ENCODE peak calls at places on chromosomes 7 and 10, in nine cellular contexts. G is adrenal gland; L is activated CD4-positive, alpha-beta T cell treated with anti-CD3 and anti-CD28 coated beads, Interleukin-2, amount 50 U/mL, for 1 hour; Q is T-helper 22 cell; K is GDM1; V is WERI-Rb-1; I is spleen; U is cardiac fibroblast; P is ovary. J is an unnamed sample.

GRCh38 chr7:116354546-116355422 is 144.4 kb downstream of the TES start:
- DNase-seq in G (peak), L (no peak), Q (no peak), K (no peak), V (no peak), I (peak), U (peak), P (peak), J (no peak)

GRCh38 chr7:44122529-44122928 is 819 bp downstream of the POLD2 start:
- DNase-seq in G (no peak), L (no peak), Q (no peak), K (no peak), V (no peak), I (peak), U (no peak), P (no peak), J (no peak)

GRCh38 chr10:15370741-15371701 is at the start of gene FAM171A1:
- DNase-seq in G (peak), L (peak), Q (peak), K (no peak), V (peak), I (peak), U (peak), P (peak), J (no peak)

GRCh38 chr7:122137291-122138077 is 6.6 kb downstream of the AASS start:
- DNase-seq in G (no peak), L (no peak), Q (no peak), K (no peak), V (no peak), I (no peak), U (peak), P (no peak), J (no peak)

GRCh38 chr7:123888192-123888591 is 36.8 kb upstream of the SPAM1 start:
- DNase-seq in G (no peak), L (no peak), Q (no peak), K (no peak), V (no peak), I (no peak), U (no peak), P (no peak), J (no peak)

GRCh38 chr7:42154168-42154567 is 82.8 kb downstream of the GLI3 start:
- DNase-seq in G (no peak), L (no peak), Q (no peak), K (no peak), V (no peak), I (no peak), U (no peak), P (no peak), J (no peak)

GRCh38 chr7:98352621-98353020 is 48.3 kb downstream of the BAIAP2L1 start:
- DNase-seq in G (no peak), L (no peak), Q (no peak), K (no peak), V (no peak), I (no peak), U (peak), P (no peak), J (no peak)

GRCh38 chr7:29105191-29105590 is 41.1 kb downstream of the CPVL start:
- DNase-seq in G (no peak), L (no peak), Q (no peak), K (no peak), V (no peak), I (no peak), U (no peak), P (no peak), J (no peak)

GRCh38 chr10:93680414-93681047 is 21.9 kb downstream of the FRA10AC1 start:
- DNase-seq in G (no peak), L (no peak), Q (no peak), K (no peak), V (no peak), I (no peak), U (peak), P (no peak), J (peak)

GRCh38 chr7:82405291-82405690 is 38.3 kb downstream of the CACNA2D1 start:
- DNase-seq in G (no peak), L (no peak), Q (no peak), K (no peak), V (no peak), I (no peak), U (no peak), P (no peak), J (no peak)

GRCh38 chr7:128869138-128869943 is 6.7 kb downstream of the ATP6V1F start:
- DNase-seq in G (peak), L (peak), Q (no peak), K (no peak), V (peak), I (peak), U (peak), P (peak), J (no peak)

GRCh38 chr7:99910976-99911375 is 8.4 kb downstream of the TRIM4 start:
- DNase-seq in G (no peak), L (no peak), Q (no peak), K (no peak), V (peak), I (no peak), U (no peak), P (no peak), J (no peak)

GRCh38 chr7:3033136-3033535 is 10.5 kb downstream of the CARD11 start:
- DNase-seq in G (no peak), L (no peak), Q (no peak), K (no peak), V (no peak), I (no peak), U (no peak), P (no peak), J (no peak)

GRCh38 chr7:94366827-94367226 is 27.9 kb upstream of the COL1A2 start:
- DNase-seq in G (no peak), L (no peak), Q (no peak), K (no peak), V (no peak), I (no peak), U (peak), P (no peak), J (no peak)

GRCh38 chr10:120457431-120458172 is 575 bp downstream of the PLPP4 start:
- DNase-seq in G (no peak), L (no peak), Q (no peak), K (no peak), V (no peak), I (no peak), U (no peak), P (no peak), J (no peak)

GRCh38 chr10:104521901-104522827 is 118.9 kb upstream of the SORCS3 start:
- DNase-seq in G (peak), L (no peak), Q (no peak), K (no peak), V (no peak), I (no peak), U (no peak), P (no peak), J (peak)

GRCh38 chr7:12228024-12228423 is 16.9 kb downstream of the TMEM106B start:
- DNase-seq in G (no peak), L (no peak), Q (no peak), K (no peak), V (no peak), I (no peak), U (no peak), P (no peak), J (no peak)

GRCh38 chr7:118286131-118286530 is 61.6 kb downstream of the ANKRD7 start:
- DNase-seq in G (no peak), L (no peak), Q (no peak), K (no peak), V (peak), I (no peak), U (no peak), P (no peak), J (no peak)

GRCh38 chr10:34731885-34732701 is 83.0 kb downstream of the PARD3 start:
- DNase-seq in G (no peak), L (no peak), Q (no peak), K (no peak), V (no peak), I (no peak), U (peak), P (no peak), J (no peak)

GRCh38 chr10:21964983-21965665 is 38.4 kb downstream of the DNAJC1 start:
- DNase-seq in G (no peak), L (no peak), Q (no peak), K (no peak), V (no peak), I (no peak), U (no peak), P (no peak), J (no peak)

GRCh38 chr7:10793995-10794780 is 179.5 kb upstream of the PHF14 start:
- DNase-seq in G (no peak), L (no peak), Q (no peak), K (no peak), V (no peak), I (no peak), U (no peak), P (no peak), J (no peak)

GRCh38 chr10:61285749-61286148 is 167.4 kb downstream of the TMEM26 start:
- DNase-seq in G (no peak), L (no peak), Q (no peak), K (no peak), V (no peak), I (no peak), U (peak), P (no peak), J (no peak)

GRCh38 chr10:118926441-118926840 is 103.1 kb upstream of the NANOS1 start:
- DNase-seq in G (peak), L (no peak), Q (no peak), K (no peak), V (no peak), I (no peak), U (no peak), P (no peak), J (no peak)

GRCh38 chr10:18195060-18195799 is 55.0 kb downstream of the CACNB2 start:
- DNase-seq in G (no peak), L (no peak), Q (no peak), K (no peak), V (no peak), I (no peak), U (peak), P (peak), J (no peak)

GRCh38 chr7:41869091-41869490 is 166.2 kb upstream of the INHBA start:
- DNase-seq in G (no peak), L (no peak), Q (no peak), K (no peak), V (no peak), I (no peak), U (peak), P (no peak), J (no peak)

GRCh38 chr10:34723746-34724145 is 91.3 kb downstream of the PARD3 start:
- DNase-seq in G (peak), L (no peak), Q (no peak), K (no peak), V (peak), I (no peak), U (peak), P (peak), J (no peak)

GRCh38 chr10:16943301-16944080 is 126.3 kb upstream of the RSU1 start:
- DNase-seq in G (no peak), L (no peak), Q (no peak), K (no peak), V (no peak), I (no peak), U (peak), P (no peak), J (no peak)

GRCh38 chr7:12281026-12281425 is 69.9 kb downstream of the TMEM106B start:
- DNase-seq in G (no peak), L (no peak), Q (no peak), K (no peak), V (no peak), I (no peak), U (peak), P (no peak), J (no peak)

GRCh38 chr7:29807179-29807841 is 1.0 kb downstream of the WIPF3 start:
- DNase-seq in G (peak), L (no peak), Q (no peak), K (no peak), V (no peak), I (no peak), U (no peak), P (peak), J (no peak)

GRCh38 chr7:45328397-45329080 is 170.9 kb downstream of the RAMP3 start:
- DNase-seq in G (no peak), L (no peak), Q (no peak), K (no peak), V (no peak), I (no peak), U (no peak), P (no peak), J (no peak)

GRCh38 chr7:102030696-102031095 is 213.3 kb downstream of the CUX1 start:
- DNase-seq in G (no peak), L (no peak), Q (no peak), K (no peak), V (no peak), I (peak), U (no peak), P (no peak), J (no peak)

GRCh38 chr10:89853796-89854195 is 152.4 kb downstream of the KIF20B start:
- DNase-seq in G (no peak), L (no peak), Q (no peak), K (no peak), V (peak), I (no peak), U (no peak), P (no peak), J (no peak)

GRCh38 chr10:113666682-113667252 is 2.9 kb upstream of the NRAP start:
- DNase-seq in G (no peak), L (no peak), Q (no peak), K (no peak), V (no peak), I (no peak), U (peak), P (no peak), J (no peak)

GRCh38 chr7:31065021-31065593 is 13.0 kb downstream of the ADCYAP1R1 start:
- DNase-seq in G (no peak), L (no peak), Q (no peak), K (no peak), V (no peak), I (peak), U (no peak), P (no peak), J (no peak)

GRCh38 chr10:44539178-44539577 is 154.3 kb upstream of the CXCL12 start:
- DNase-seq in G (no peak), L (no peak), Q (no peak), K (no peak), V (no peak), I (no peak), U (no peak), P (no peak), J (no peak)

J was measured in NCI-H1105.